ENCODE peak calls at places on chromosome 18, in six cellular contexts. U, N, H, L, W and P are unnamed samples.

GRCh38 chr18:7740815-7741214 is 173.7 kb downstream of the PTPRM start:
- DNase-seq in U (no peak), W (no peak), L (no peak), H (no peak), N (no peak), P (no peak)

GRCh38 chr18:8301427-8302172 is 307.6 kb upstream of the RAB12 start:
- DNase-seq in H (no peak), N (no peak), W (no peak), U (no peak), L (no peak), P (no peak)

GRCh38 chr18:23964282-23965238 is 50.0 kb upstream of the TTC39C start:
- DNase-seq in U (peak), L (peak), N (no peak), H (no peak), W (peak), P (peak)

GRCh38 chr18:22434973-22435608 is 17.4 kb upstream of the CTAGE1 start:
- DNase-seq in U (peak), W (no peak), N (no peak), H (no peak), L (no peak), P (no peak)

GRCh38 chr18:72866901-72867701 is 686 bp downstream of the NETO1 start:
- DNase-seq in W (no peak), U (no peak), N (peak), L (no peak), H (peak), P (no peak)

GRCh38 chr18:80037300-80037699 is 3.1 kb downstream of the RBFA start:
- DNase-seq in L (no peak), H (no peak), N (no peak), U (no peak), W (no peak), P (no peak)

GRCh38 chr18:50456285-50456684 is 81.4 kb downstream of the SKA1 start:
- DNase-seq in H (no peak), N (no peak), U (no peak), W (no peak), L (no peak), P (no peak)

GRCh38 chr18:13725566-13726227 is 661 bp downstream of the FAM210A start:
- DNase-seq in N (no peak), W (peak), H (no peak), U (peak), L (no peak), P (no peak)

GRCh38 chr18:49018961-49019445 is 68.2 kb upstream of the SMAD7 start:
- DNase-seq in L (no peak), U (no peak), H (no peak), N (no peak), W (no peak), P (no peak)

GRCh38 chr18:8705941-8706544 is 687 bp downstream of the MTCL1 start:
- DNase-seq in H (peak), U (peak), W (no peak), N (no peak), L (no peak), P (peak)

GRCh38 chr18:56563568-56563967 is 74.8 kb downstream of the TXNL1 start:
- DNase-seq in N (no peak), H (peak), L (no peak), W (peak), U (peak), P (no peak)

GRCh38 chr18:48805826-48806535 is 144.8 kb downstream of the SMAD7 start:
- DNase-seq in W (no peak), N (no peak), L (no peak), H (no peak), U (peak), P (no peak)

GRCh38 chr18:8937695-8938094 is 164.8 kb upstream of the NDUFV2 start:
- DNase-seq in L (no peak), H (no peak), U (no peak), N (no peak), W (no peak), P (no peak)

GRCh38 chr18:57436193-57436964 is 1.2 kb downstream of the ONECUT2 start:
- DNase-seq in N (no peak), U (no peak), W (no peak), L (no peak), H (no peak), P (no peak)